ENCODE peak calls at places on chromosomes 11 and 22, in seven cellular contexts. L is OCI-LY7, Z is GM23338, P is PC-3, S is neuronal stem cell, V is body of pancreas, Q is cardiac muscle cell. T is an unnamed sample. For H3K4me1, the result is how much of the 10 kb centered on the place peaks cover.

GRCh38 chr22:40329466-40329865 is 16.8 kb upstream of the ADSL start:
- DNase-seq in Z (no peak), V (no peak), L (no peak), Q (no peak), S (no peak), P (no peak), T (no peak)

GRCh38 chr11:103898577-103899336 is 137.7 kb upstream of the DDI1 start:
- DNase-seq in S (no peak), L (peak), P (no peak), Q (no peak), V (no peak), Z (no peak), T (no peak)

GRCh38 chr11:114163231-114163631 is 103.7 kb downstream of the ZBTB16 start:
- DNase-seq in P (peak), S (no peak), V (peak), L (no peak), Q (peak), Z (no peak), T (no peak)

GRCh38 chr11:61126266-61126665 is 24.0 kb downstream of the CD5 start:
- DNase-seq in L (no peak), S (no peak), V (no peak), P (no peak), Q (peak), Z (no peak), T (peak)

GRCh38 chr11:128500488-128500887 is 86.9 kb downstream of the ETS1 start:
- DNase-seq in S (no peak), L (no peak), Q (no peak), V (no peak), P (no peak), Z (no peak), T (no peak)

GRCh38 chr11:114228401-114229061 is 67.7 kb upstream of the NNMT start:
- DNase-seq in P (no peak), Z (no peak), Q (no peak), V (no peak), S (no peak), L (no peak), T (no peak)

GRCh38 chr11:69531071-69531716 is 49.7 kb downstream of the LINC01488 start:
- DNase-seq in P (no peak), Z (no peak), Q (no peak), S (no peak), V (no peak), L (no peak), T (no peak)

GRCh38 chr11:58525037-58525614 is 17.2 kb upstream of the OR5B21 start:
- DNase-seq in L (peak), P (no peak), V (peak), Z (no peak), S (no peak), Q (peak), T (no peak)

GRCh38 chr11:72776844-72777754 is 16.7 kb downstream of the STARD10 start:
- DNase-seq in V (peak), Z (no peak), L (no peak), Q (no peak), S (no peak), P (no peak), T (peak)

GRCh38 chr11:15579287-15580001 is 464.7 kb downstream of the INSC start:
- DNase-seq in V (no peak), Z (no peak), S (no peak), P (no peak), Q (no peak), L (no peak), T (no peak)

GRCh38 chr22:36027579-36027959 is 1.1 kb downstream of the RBFOX2 start:
- DNase-seq in S (no peak), P (peak), Q (no peak), V (peak), Z (no peak), L (peak), T (no peak)

GRCh38 chr11:99275521-99275920 is 254.8 kb downstream of the CNTN5 start:
- DNase-seq in Z (no peak), V (no peak), S (no peak), Q (no peak), L (no peak), P (peak), T (no peak)

GRCh38 chr22:35728639-35729308 is 11.1 kb downstream of the APOL5 start:
- DNase-seq in Z (no peak), L (peak), P (peak), V (peak), Q (no peak), S (no peak), T (no peak)

GRCh38 chr11:104522650-104523049 is 358.7 kb upstream of the PDGFD start:
- DNase-seq in Z (no peak), L (no peak), V (peak), Q (peak), S (no peak), P (no peak), T (no peak)

GRCh38 chr11:119065369-119065768 is 2.2 kb upstream of the VPS11 start:
- DNase-seq in V (no peak), L (peak), Q (peak), Z (peak), P (peak), S (no peak), T (no peak)

DNA sequence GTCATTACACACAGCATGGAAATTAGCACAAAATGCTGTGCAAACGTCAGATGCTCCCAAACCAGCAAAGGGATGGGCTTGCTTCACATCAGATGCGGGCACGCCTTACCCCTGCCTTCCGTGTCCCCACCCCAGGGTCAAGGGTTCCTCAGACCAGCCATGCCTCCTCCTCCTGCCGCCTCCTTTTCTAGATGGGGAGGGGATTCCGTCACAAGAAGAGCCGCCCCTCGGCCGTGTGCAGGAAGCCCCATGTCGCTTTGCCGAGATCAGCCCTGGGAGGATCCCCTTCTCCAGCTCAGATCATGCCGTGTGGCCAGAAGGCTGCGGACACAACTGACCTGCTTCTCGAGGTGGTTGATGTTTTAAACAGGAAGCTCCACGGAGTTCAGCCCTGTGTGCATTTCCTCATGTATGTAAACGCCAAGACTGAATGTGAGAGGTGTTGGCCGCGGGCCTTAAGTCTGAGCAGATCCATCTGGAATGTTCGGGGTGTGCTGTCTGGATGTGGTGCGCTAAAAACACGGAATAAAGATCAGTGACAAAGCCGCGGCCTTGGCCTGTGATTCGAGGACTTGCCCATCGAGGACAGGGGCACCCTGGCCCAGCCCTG is 412.8 kb downstream of the TBC1D22A start:
- DNase-seq in P (no peak), L (no peak), Z (no peak), S (no peak), V (peak), Q (peak), T (no peak)
- H3K27ac ChIP-seq in P (no peak), L (no peak), Z (no peak), S (no peak), V (no peak), Q (no peak), T (peak)

DNA sequence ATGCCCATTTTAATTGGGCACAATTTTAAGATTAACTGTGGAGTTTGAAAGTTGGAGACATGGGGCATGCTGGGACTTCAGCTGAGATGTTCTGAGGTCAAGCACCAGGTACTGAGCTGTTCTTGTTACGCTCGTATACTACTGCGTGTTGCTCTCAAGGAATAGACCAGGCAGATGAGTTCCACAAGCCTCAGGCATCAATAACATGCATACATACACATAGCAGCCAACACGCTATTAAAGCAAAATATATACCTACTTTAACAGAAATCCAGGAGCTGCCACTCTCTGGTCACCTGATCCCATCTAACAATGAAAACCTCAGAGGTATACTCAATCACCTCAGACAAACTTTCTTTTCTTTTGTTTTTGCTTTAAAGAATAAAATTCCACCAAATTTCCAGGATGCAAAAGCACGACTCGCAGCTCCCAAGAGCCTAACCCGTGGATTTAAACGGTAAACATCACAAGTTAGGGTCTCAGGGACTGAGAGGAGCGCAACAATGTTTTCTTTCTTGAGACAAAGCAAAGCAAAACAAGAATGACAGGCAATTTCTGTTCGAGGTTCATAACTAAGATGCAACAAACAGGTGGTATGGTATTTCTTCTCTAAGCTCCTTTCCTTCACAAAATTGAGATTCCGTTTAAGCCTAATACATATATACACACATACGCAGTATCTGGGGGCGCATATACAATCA is 16.5 kb downstream of the BLID start:
- DNase-seq in Q (peak), L (no peak), V (no peak), Z (no peak), P (no peak), S (no peak), T (no peak)
- H3K4me3 ChIP-seq in Q (peak), L (no peak), V (peak), Z (peak), P (peak), S (no peak), T (peak)

DNA sequence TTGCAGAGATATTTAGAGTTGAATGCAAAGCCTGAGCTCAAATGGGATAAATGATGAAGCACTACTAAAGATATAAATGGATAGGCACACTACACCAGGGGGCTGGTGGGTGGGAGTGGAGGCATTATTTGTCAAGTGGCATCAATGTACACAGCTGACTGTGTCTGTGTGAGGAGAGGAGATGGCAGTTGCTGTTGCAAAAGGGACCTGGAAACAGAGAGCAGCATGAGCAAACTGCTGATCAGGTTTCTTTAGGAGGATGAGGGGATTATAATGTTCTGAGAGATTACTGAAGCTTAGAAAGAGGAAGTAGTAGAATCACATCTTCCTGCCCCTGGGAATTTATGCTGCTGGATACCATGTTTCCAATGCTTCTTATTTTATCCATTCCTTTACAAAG is 39.4 kb upstream of the LIN7C start:
- DNase-seq in Q (no peak), V (no peak), S (no peak), P (no peak), Z (peak), L (peak), T (no peak)
- H3K4me1 ChIP-seq in Q (under half), V (under half), S (under half), P (under half), Z (under half), L (under half), T (under half)

GRCh38 chr11:8773125-8773524 is 90.5 kb downstream of the RPL27A start:
- DNase-seq in P (no peak), Z (no peak), S (no peak), L (no peak), Q (no peak), V (no peak), T (no peak)
- H3K27ac ChIP-seq in P (no peak), Z (no peak), S (no peak), L (no peak), Q (no peak), V (no peak), T (peak)

GRCh38 chr11:125890447-125891100 is 3.1 kb downstream of the HYLS1 start:
- DNase-seq in L (no peak), Q (no peak), P (peak), V (no peak), S (no peak), Z (no peak), T (no peak)
- H3K4me3 ChIP-seq in L (peak), Q (no peak), P (peak), V (no peak), S (no peak), Z (no peak), T (no peak)

GRCh38 chr11:109237636-109238035 is 184.4 kb upstream of the C11orf87 start:
- DNase-seq in Q (no peak), P (no peak), S (no peak), Z (no peak), V (no peak), L (no peak), T (no peak)

GRCh38 chr11:109241988-109242387 is 180.0 kb upstream of the C11orf87 start:
- DNase-seq in S (no peak), V (no peak), Z (peak), L (no peak), Q (no peak), P (no peak), T (no peak)

GRCh38 chr11:109236188-109236587 is 185.8 kb upstream of the C11orf87 start:
- DNase-seq in L (no peak), Z (no peak), V (no peak), P (no peak), S (no peak), Q (peak), T (no peak)

GRCh38 chr11:109236696-109237095 is 185.3 kb upstream of the C11orf87 start:
- DNase-seq in L (no peak), Z (no peak), Q (peak), S (no peak), P (no peak), V (no peak), T (no peak)
- H3K4me1 ChIP-seq in L (under half), Z (under half), Q (under half), S (under half), P (under half), V (under half), T (under half)

DNA sequence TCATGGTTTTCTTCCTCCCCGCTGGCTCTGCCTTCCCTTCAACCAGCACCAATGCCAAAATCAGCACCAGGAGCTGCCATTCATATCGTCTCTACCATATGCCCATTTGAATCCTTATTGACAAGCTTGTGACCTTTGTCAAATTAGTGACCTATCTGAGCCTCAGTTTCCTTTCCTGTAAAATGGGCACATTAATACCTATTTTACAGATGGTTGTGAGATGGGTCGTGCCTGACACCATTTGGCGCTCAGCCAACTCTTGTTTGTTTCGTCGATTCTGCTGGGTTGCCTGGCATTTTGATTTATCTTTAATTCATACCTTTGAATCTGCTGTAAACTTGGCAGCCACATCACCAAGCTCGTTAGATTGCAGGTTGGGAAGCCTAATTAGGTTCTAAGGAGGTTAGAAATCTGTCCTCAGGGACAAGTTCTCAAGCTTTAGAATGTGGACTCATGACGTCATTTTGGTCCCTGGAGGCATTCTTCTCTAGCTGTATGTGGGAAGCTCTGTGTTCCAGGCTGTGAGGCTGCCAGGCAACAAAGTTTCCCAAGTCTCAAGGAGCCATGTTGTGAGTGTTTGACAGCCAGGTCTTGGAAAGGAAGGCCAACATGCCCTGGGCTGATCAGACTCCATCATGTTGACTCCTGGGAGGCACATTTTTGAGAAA is 61.0 kb downstream of the RPS6KA4 start:
- DNase-seq in P (no peak), L (no peak), V (peak), Q (peak), Z (no peak), S (no peak), T (no peak)
- H3K27ac ChIP-seq in P (no peak), L (no peak), V (no peak), Q (no peak), Z (no peak), S (no peak), T (no peak)

GRCh38 chr22:37844904-37845334 is 785 bp upstream of the ANKRD54 start:
- DNase-seq in V (no peak), Q (peak), Z (no peak), L (no peak), S (no peak), P (no peak), T (no peak)
- H3K4me3 ChIP-seq in V (peak), Q (peak), Z (peak), L (peak), S (no peak), P (peak), T (peak)

DNA sequence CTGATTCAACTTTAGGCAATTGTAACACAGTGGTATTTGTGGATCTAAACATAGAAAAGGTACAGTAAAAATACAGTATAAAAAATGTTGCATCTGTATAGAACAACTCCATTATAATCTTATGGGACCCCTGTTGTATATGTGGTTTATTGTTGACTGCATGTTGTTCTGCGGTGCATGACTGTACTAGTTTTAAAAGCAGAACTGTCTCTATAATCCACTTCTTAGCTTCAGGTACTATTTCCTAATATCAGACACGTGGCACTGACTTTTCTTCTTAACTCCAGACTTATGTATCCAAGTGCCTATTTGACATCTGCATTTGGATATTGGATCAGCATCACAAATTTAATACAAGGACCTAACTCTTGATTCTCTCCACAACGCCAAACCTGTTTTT is 41.1 kb downstream of the PACS1 start:
- DNase-seq in S (no peak), P (no peak), Z (no peak), L (peak), V (no peak), Q (no peak), T (no peak)
- H3K4me1 ChIP-seq in S (under half), P (half or more), Z (under half), L (half or more), V (under half), Q (under half), T (half or more)

DNA sequence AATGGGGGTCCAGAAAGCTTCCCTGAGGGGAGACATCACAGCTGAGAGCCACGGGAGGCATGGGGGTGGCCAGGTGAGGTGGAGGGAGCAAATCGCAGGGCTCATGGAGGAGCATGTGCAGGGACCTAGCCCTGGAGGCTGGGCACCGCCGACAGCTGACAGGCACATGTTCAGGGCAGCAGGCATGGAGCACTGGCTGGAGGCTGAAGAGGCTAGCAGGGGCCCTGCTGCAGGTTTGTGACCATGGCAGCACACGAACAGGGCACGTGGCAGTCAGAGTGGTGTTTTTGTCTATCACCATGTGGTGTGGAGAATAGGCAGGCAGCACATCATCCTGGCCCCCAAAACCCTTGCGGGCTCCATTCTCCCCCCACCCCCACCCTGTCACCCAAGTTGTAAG is 10.1 kb upstream of the CDC42EP2 start:
- DNase-seq in P (no peak), Z (no peak), V (no peak), Q (no peak), L (no peak), S (no peak), T (no peak)
- H3K27ac ChIP-seq in P (no peak), Z (no peak), V (no peak), Q (no peak), L (no peak), S (no peak), T (peak)

T was measured in left ventricle myocardium inferior.